ENCODE peak calls at places on chromosome 3, in seven cellular contexts. W is progenitor cell of endocrine pancreas, Y is AG09309, L is neural crest cell, M is HFF-Myc, Z is HCT116, H is epithelial cell of proximal tubule. R is an unnamed sample.

GRCh38 chr3:134883697-134884385 is 88.8 kb downstream of the EPHB1 start:
- DNase-seq in H (no peak), Z (no peak), W (no peak), Y (no peak), M (no peak), L (no peak), R (no peak)

GRCh38 chr3:49098910-49099630 is 5.2 kb upstream of the QRICH1 start:
- DNase-seq in H (no peak), M (no peak), Z (no peak), W (no peak), Y (no peak), L (no peak), R (no peak)

GRCh38 chr3:49333091-49333490 is 6.8 kb downstream of the USP4 start:
- DNase-seq in Z (no peak), W (no peak), H (no peak), Y (no peak), M (no peak), L (no peak), R (no peak)

GRCh38 chr3:148962513-148962912 is 28.8 kb upstream of the GYG1 start:
- DNase-seq in Y (peak), Z (peak), W (no peak), M (peak), L (no peak), H (peak), R (no peak)

GRCh38 chr3:18559323-18559972 is 134.3 kb upstream of the SATB1 start:
- DNase-seq in Z (peak), Y (peak), L (peak), M (no peak), H (peak), W (peak), R (no peak)

GRCh38 chr3:16290007-16290826 is 25.2 kb downstream of the OXNAD1 start:
- DNase-seq in Y (no peak), W (no peak), L (peak), M (no peak), Z (peak), H (no peak), R (peak)

GRCh38 chr3:156840826-156841689 is 14.9 kb downstream of the LEKR1 start:
- DNase-seq in H (no peak), L (no peak), Z (no peak), W (no peak), Y (no peak), M (no peak), R (no peak)

GRCh38 chr3:169822540-169822939 is 9.8 kb upstream of the LRRC34 start:
- DNase-seq in M (no peak), W (no peak), Z (no peak), H (no peak), Y (no peak), L (no peak), R (no peak)

GRCh38 chr3:15342252-15342651 is 9.9 kb upstream of the SH3BP5 start:
- DNase-seq in W (no peak), L (no peak), Y (no peak), M (no peak), Z (no peak), H (no peak), R (no peak)

GRCh38 chr3:32340639-32341365 is 50.9 kb upstream of the CMTM7 start:
- DNase-seq in M (no peak), Y (no peak), W (no peak), Z (no peak), H (no peak), L (no peak), R (no peak)

GRCh38 chr3:43004282-43004681 is 25.2 kb downstream of the GASK1A start:
- DNase-seq in Z (no peak), L (no peak), Y (no peak), M (no peak), W (no peak), H (no peak), R (peak)

GRCh38 chr3:131081224-131081623 is 54.5 kb downstream of the NEK11 start:
- DNase-seq in H (no peak), Y (no peak), W (no peak), Z (no peak), M (no peak), L (no peak), R (no peak)

GRCh38 chr3:178083906-178084823 is 452.1 kb upstream of the KCNMB2 start:
- DNase-seq in M (no peak), Y (no peak), Z (peak), L (no peak), H (no peak), W (no peak), R (no peak)

GRCh38 chr3:44762170-44762677 is 630 bp downstream of the KIF15 start:
- DNase-seq in H (no peak), M (no peak), Y (no peak), Z (no peak), W (no peak), L (no peak), R (peak)

GRCh38 chr3:170621256-170621655 is 35.4 kb upstream of the SLC7A14 start:
- DNase-seq in Y (no peak), H (no peak), W (no peak), M (no peak), Z (no peak), L (no peak), R (no peak)

GRCh38 chr3:9649791-9650521 is 651 bp downstream of the MTMR14 start:
- DNase-seq in Z (no peak), Y (no peak), H (no peak), M (no peak), L (no peak), W (no peak), R (no peak)

GRCh38 chr3:134251731-134252391 is 1.2 kb upstream of the RYK start:
- DNase-seq in Y (no peak), L (no peak), H (no peak), M (no peak), W (no peak), Z (no peak), R (no peak)

GRCh38 chr3:134299185-134299887 is 48.7 kb upstream of the RYK start:
- DNase-seq in W (no peak), M (no peak), L (no peak), Y (no peak), Z (no peak), H (no peak), R (no peak)

GRCh38 chr3:161405087-161405486 is 33.8 kb upstream of the SPTSSB start:
- DNase-seq in L (no peak), W (no peak), H (no peak), M (no peak), Z (no peak), Y (no peak), R (no peak)

GRCh38 chr3:107208100-107208499 is 169.1 kb upstream of the CCDC54 start:
- DNase-seq in W (no peak), Z (peak), Y (peak), H (peak), M (peak), L (no peak), R (peak)

GRCh38 chr3:89314454-89314853 is 207.0 kb downstream of the EPHA3 start:
- DNase-seq in W (no peak), H (no peak), Z (no peak), L (no peak), M (peak), Y (no peak), R (peak)

GRCh38 chr3:45775571-45776290 is 20.6 kb downstream of the SLC6A20 start:
- DNase-seq in L (no peak), Y (no peak), M (no peak), H (no peak), Z (no peak), W (no peak), R (no peak)

GRCh38 chr3:56019490-56019889 is 448.8 kb downstream of the ERC2 start:
- DNase-seq in Z (no peak), L (no peak), W (no peak), H (no peak), M (no peak), Y (no peak), R (no peak)

DNA sequence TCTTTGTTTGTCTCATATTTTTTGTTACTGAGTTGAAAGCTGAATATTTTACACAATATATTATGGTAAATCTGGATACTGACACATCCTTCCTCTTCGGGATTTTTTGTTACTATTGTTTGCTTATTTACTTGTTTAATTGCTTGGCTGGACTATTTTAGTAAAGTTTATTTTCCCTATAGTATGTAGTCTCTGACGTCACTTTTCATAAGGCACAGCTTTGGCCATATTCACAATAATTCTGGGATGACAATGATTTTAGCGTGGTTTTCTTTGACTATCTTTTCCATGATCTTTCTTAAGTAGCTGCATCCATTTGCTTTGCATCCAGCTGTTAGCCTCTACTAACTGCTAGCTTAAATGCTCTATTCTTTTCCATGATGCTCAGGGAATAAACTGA is 552.4 kb downstream of the VGLL3 start:
- DNase-seq in M (no peak), H (no peak), W (no peak), Z (no peak), Y (no peak), L (no peak), R (no peak)
- TF ChIP-seq CTCF in M (no peak), H (no peak), W (no peak), Z (no peak), Y (no peak), L (no peak), R (no peak)

GRCh38 chr3:175956964-175957363 is 1097.8 kb downstream of the NAALADL2 start:
- DNase-seq in H (no peak), L (no peak), M (no peak), Z (no peak), Y (peak), W (no peak), R (no peak)
- TF ChIP-seq CTCF in H (peak), L (peak), M (peak), Z (peak), Y (peak), W (peak), R (peak)

GRCh38 chr3:128369881-128370642 is 96.6 kb downstream of the DNAJB8 start:
- DNase-seq in M (no peak), L (no peak), Y (no peak), H (no peak), W (no peak), Z (no peak), R (no peak)
- TF ChIP-seq CTCF in M (no peak), L (no peak), Y (no peak), H (peak), W (no peak), Z (no peak), R (no peak)

DNA sequence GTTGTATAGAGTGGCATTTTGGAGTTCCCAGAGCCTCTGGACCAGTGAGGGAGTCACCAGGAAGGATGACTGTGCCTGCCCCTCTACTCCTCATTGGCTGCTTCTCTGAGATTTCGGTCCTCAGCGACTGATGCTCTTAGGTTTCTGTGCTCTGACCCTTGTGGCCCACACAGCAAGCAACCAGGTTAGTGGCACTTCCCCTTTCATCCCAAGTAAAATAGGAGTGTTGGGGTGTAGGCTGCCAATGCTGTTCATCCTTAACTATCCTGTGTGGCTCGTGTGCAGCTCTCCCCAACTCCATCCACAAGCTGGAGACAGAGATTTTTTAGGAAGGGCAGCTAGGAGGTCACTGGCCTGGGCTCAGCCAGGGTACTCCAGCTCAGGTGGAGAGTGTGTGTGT is 21.3 kb downstream of the PRR23A start:
- DNase-seq in H (no peak), M (no peak), L (no peak), Z (no peak), Y (no peak), W (no peak), R (no peak)
- TF ChIP-seq CTCF in H (no peak), M (no peak), L (no peak), Z (no peak), Y (no peak), W (no peak), R (no peak)

GRCh38 chr3:27533718-27534578 is 49.8 kb upstream of the SLC4A7 start:
- DNase-seq in H (peak), W (no peak), M (peak), L (no peak), Y (peak), Z (peak), R (peak)
- TF ChIP-seq CTCF in H (peak), W (peak), M (peak), L (peak), Y (peak), Z (no peak), R (peak)

GRCh38 chr3:173397161-173398110 is at the start of gene NLGN1:
- DNase-seq in Z (no peak), W (peak), L (peak), Y (peak), H (no peak), M (no peak), R (no peak)
- TF ChIP-seq CTCF in Z (no peak), W (no peak), L (peak), Y (peak), H (peak), M (no peak), R (peak)

GRCh38 chr3:187025254-187025655 is 94.9 kb downstream of the ST6GAL1 start:
- DNase-seq in L (no peak), W (no peak), M (no peak), Z (no peak), H (no peak), Y (no peak), R (no peak)

GRCh38 chr3:187024561-187025226 is 94.4 kb downstream of the ST6GAL1 start:
- DNase-seq in Z (no peak), W (no peak), Y (no peak), M (no peak), H (no peak), L (no peak), R (no peak)

GRCh38 chr3:187025656-187026320 is 95.5 kb downstream of the ST6GAL1 start:
- DNase-seq in L (no peak), H (no peak), M (no peak), Z (no peak), Y (no peak), W (no peak), R (no peak)

GRCh38 chr3:187026321-187026678 is 96.0 kb downstream of the ST6GAL1 start:
- DNase-seq in M (no peak), L (no peak), H (no peak), Y (no peak), W (no peak), Z (no peak), R (no peak)

DNA sequence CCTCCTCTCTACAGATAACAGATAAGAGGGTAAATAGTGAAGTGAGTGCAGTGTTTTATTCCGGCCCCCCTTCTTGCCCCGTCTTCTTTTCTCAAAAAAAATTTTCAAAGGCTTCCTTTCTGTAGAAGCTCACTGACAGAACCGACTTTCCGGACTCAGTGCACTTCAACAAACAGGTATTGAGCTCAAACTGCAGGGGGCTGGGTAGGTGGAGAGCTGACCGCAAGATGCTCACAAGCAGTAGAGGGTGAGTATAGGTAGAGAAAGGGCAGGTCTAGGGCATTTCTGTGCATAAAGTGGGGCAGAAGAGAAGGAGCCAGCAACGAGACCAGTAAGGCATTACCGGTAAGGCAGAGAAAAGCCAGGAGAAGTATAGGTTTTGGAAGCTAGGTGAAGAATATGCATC is 97.2 kb downstream of the ST6GAL1 start:
- DNase-seq in Y (no peak), Z (no peak), W (no peak), M (no peak), H (no peak), L (no peak), R (no peak)
- TF ChIP-seq CTCF in Y (no peak), Z (no peak), W (no peak), M (no peak), H (no peak), L (no peak), R (no peak)

R was measured in BJ.